ENCODE peak calls at places on chromosome 20, in seven cellular contexts. C, D, E, G, R, F and L are unnamed samples.

GRCh38 chr20:53939554-53940355 is 130.6 kb downstream of the BCAS1 start:
- DNase-seq in C (peak; percentile 99), D (peak; percentile 86), E (peak; percentile 94), G (peak; percentile 90), R (peak; percentile 95), F (peak; percentile 98), L (peak; percentile 68)

GRCh38 chr20:38730167-38730988 is 6.1 kb downstream of the SLC32A1 start:
- DNase-seq in C (peak; percentile 44), D (no peak), E (no peak), G (no peak), R (no peak), F (no peak), L (peak; percentile 34)

GRCh38 chr20:6212903-6213302 is 90.1 kb upstream of the FERMT1 start:
- DNase-seq in C (no peak), D (no peak), E (no peak), G (no peak), R (no peak), F (no peak), L (no peak)

GRCh38 chr20:29873946-29874345 is 1383.5 kb upstream of the DEFB115 start:
- DNase-seq in C (peak; percentile 20), D (peak; percentile 30), E (peak; percentile 73), G (no peak), R (peak; percentile 51), F (peak; percentile 50), L (peak; percentile 38)

GRCh38 chr20:13183005-13183404 is 38.1 kb upstream of the ISM1 start:
- DNase-seq in C (no peak), D (no peak), E (no peak), G (no peak), R (no peak), F (no peak), L (no peak)

GRCh38 chr20:17910828-17911294 is 57.7 kb downstream of the SNX5 start:
- DNase-seq in C (no peak), D (peak; percentile 93), E (peak; percentile 67), G (no peak), R (peak; percentile 89), F (peak; percentile 91), L (no peak)

GRCh38 chr20:40668449-40669228 is 20.4 kb downstream of the MAFB start:
- DNase-seq in C (peak; percentile 40), D (no peak), E (no peak), G (peak; percentile 42), R (no peak), F (no peak), L (no peak)

GRCh38 chr20:22106308-22106938 is 401.0 kb downstream of the PAX1 start:
- DNase-seq in C (no peak), D (no peak), E (no peak), G (no peak), R (peak; percentile 63), F (peak; percentile 75), L (no peak)

GRCh38 chr20:2773812-2774211 is 26.6 kb downstream of the CPXM1 start:
- DNase-seq in C (no peak), D (no peak), E (no peak), G (no peak), R (no peak), F (no peak), L (no peak)

GRCh38 chr20:62907377-62908317 is 18.7 kb downstream of the DIDO1 start:
- DNase-seq in C (no peak), D (no peak), E (no peak), G (no peak), R (no peak), F (no peak), L (no peak)

GRCh38 chr20:25496968-25497401 is 88.3 kb downstream of the NINL start:
- DNase-seq in C (peak; percentile 23), D (peak; percentile 31), E (no peak), G (peak; percentile 93), R (peak; percentile 16), F (no peak), L (no peak)

GRCh38 chr20:32333988-32334885 is 23.9 kb upstream of the ASXL1 start:
- DNase-seq in C (peak; percentile 81), D (no peak), E (no peak), G (no peak), R (peak; percentile 65), F (peak; percentile 10), L (peak; percentile 55)

GRCh38 chr20:33349493-33349892 is 51.8 kb downstream of the CDK5RAP1 start:
- DNase-seq in C (no peak), D (no peak), E (no peak), G (no peak), R (no peak), F (no peak), L (no peak)

GRCh38 chr20:55472704-55473103 is 532.6 kb downstream of the CBLN4 start:
- DNase-seq in C (no peak), D (no peak), E (no peak), G (no peak), R (no peak), F (no peak), L (no peak)

GRCh38 chr20:33291830-33292355 is 8.9 kb downstream of the BPIFB1 start:
- DNase-seq in C (peak; percentile 86), D (no peak), E (no peak), G (peak; percentile 17), R (peak; percentile 20), F (peak; percentile 26), L (peak; percentile 82)

GRCh38 chr20:21681219-21681931 is 24.1 kb upstream of the PAX1 start:
- DNase-seq in C (no peak), D (no peak), E (no peak), G (no peak), R (no peak), F (no peak), L (no peak)

GRCh38 chr20:23568320-23569011 is at the start of gene CST9L:
- DNase-seq in C (no peak), D (no peak), E (no peak), G (no peak), R (no peak), F (no peak), L (no peak)

GRCh38 chr20:6430381-6430780 is 307.6 kb upstream of the FERMT1 start:
- DNase-seq in C (no peak), D (no peak), E (no peak), G (no peak), R (no peak), F (no peak), L (no peak)

GRCh38 chr20:40654876-40655275 is 34.2 kb downstream of the MAFB start:
- DNase-seq in C (no peak), D (no peak), E (no peak), G (no peak), R (peak; percentile 31), F (peak; percentile 2), L (no peak)

GRCh38 chr20:52150440-52151258 is 40.9 kb downstream of the ZFP64 start:
- DNase-seq in C (peak; percentile 52), D (no peak), E (no peak), G (peak; percentile 26), R (peak; percentile 54), F (peak; percentile 65), L (peak; percentile 66)
- TF ChIP-seq CTCF in C (peak; percentile 79), D (peak; percentile 90), E (peak; percentile 74), G (peak; percentile 82), R (peak; percentile 90), F (peak; percentile 86), L (peak; percentile 77)

DNA sequence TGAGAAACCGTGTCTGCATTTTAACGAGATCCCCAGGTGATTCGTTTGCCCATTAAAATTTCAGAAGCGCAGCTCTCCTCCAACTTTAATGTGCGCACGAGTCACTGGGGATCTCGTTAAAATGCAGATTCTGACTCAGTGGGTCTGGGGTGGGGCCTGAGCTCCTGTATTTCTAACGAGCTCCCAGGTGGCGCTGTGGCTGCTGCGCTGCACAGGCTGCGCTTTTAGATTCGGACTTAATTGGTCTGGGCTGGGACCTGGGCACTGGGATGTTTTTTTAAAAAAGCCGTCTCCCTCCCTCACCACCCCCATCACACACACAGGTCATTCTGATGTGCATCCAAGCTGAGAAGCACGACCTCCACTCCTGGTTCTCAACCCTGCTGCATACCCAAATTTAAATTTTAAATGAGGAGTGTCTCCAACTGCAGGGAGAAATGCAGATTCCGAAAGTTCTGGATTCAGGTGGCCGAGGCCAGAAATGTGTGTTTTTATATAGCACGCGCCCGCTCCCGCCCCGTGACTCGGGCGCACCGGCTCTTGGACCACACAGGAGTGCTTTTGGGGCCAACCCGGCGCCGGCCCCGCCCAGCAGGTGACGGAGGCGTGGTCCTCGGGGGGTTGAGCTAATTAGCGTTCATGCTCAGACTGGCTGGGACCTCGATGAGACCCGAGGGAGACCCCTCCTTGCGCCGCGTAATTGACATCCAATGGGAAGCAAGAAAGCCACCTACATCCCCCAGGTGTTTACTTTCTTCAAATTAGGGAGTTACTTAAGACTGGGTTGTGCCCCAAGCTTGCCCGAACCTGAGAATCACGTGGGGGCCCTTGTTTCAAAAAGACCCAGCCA is 85.8 kb downstream of the ZFP64 start:
- DNase-seq in C (no peak), D (peak; percentile 47), E (no peak), G (peak; percentile 57), R (peak; percentile 49), F (no peak), L (peak; percentile 39)
- TF ChIP-seq CTCF in C (no peak), D (peak; percentile 15), E (no peak), G (peak; percentile 50), R (peak; percentile 24), F (peak; percentile 29), L (no peak)

DNA sequence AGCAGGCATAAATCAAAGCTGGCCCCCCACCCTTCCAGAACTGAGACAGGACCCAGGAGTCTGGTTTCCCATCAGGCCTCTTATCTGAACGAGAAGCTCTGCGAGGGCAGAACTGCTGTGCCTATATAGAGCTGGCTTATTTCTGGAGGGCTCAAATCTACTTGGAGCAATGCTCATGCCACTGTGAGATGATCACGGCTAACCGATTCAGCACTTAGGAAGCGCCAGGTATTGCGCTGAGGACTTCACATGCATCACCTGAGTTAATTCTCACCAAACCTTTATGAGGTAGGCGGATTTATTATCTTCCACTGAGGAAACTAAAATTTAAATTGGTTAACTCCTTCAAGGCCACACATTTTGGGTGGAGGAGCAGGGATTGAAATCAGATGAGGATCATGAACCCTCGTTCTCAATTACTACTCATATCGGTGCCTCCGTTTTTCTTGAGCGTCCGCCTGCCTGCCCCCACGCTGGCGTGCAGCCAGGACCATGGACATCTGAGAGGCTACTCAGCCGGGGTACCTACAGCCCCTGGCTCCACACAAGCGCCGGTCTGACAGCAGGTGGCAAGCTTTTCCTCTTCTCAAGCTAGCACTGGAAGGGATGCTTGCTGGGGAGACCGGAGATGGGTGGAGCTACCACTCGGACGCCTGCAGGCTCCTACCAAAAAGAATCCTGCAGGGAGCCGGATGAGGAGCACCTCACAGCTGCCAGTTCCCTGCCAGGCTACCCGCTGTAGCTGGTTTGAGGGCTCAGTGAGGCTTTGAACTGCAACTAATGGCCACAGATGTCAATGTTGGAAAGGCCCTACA is 1.0 kb upstream of the PCIF1 start:
- DNase-seq in C (peak; percentile 90), D (peak; percentile 62), E (peak; percentile 81), G (peak; percentile 75), R (peak; percentile 75), F (peak; percentile 67), L (peak; percentile 82)
- TF ChIP-seq CTCF in C (peak; percentile 44), D (no peak), E (peak; percentile 21), G (peak; percentile 51), R (peak; percentile 29), F (peak; percentile 34), L (peak; percentile 44)

DNA sequence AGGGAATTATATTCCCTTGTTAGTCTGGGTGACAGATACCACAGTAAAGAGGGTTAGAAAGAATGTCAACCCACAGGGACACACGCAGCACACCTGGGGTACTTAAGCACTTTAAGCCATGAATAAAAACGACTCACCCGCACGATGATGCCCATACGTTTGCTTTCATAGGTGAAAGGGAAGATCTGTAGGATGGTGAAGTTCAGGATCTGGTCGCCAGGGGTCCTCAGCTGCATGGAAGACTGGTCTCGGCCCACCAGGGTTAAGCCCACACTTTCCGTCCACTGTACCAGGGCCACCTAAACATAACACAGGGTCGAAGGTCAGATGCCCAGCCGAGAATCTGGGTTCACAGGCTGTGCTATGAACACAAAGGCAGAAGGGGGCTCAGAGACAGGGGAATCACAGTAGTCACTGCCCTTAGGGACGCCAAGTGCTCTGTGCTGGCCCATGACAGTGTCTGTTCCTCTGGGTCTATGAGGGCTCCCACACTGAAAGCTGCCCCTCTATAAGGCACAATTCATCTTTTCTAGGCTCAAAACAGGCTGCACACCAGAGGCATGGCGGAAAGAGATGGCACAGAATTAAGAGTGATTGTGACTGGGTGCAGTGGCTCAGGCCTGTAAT is 96.8 kb upstream of the NFATC2 start:
- DNase-seq in C (peak; percentile 86), D (peak; percentile 20), E (peak; percentile 71), G (peak; percentile 37), R (peak; percentile 73), F (peak; percentile 73), L (peak; percentile 64)
- TF ChIP-seq CTCF in C (peak; percentile 98), D (peak; percentile 83), E (peak; percentile 75), G (peak; percentile 80), R (peak; percentile 89), F (peak; percentile 89), L (peak; percentile 52)